ENCODE peak calls at places on chromosomes 12 and 14, in nine cellular contexts. O is stimulated activated CD4-positive, alpha-beta T cell treated with anti-CD3 and anti-CD28 coated beads, Interleukin-1b, Interleukin-23, amount 100 ng/mL, for 1 hour; X is NCI-H1694; I is cardiac septum; Y is frontal cortex; W is NCI-H2081 treated with DMSO at 0.1 percent for 48 hours; S is NB4; P is renal cortical epithelial cell; F is brain microvascular endothelial cell. M is an unnamed sample.

GRCh38 chr14:77139540-77140342 is 1.9 kb downstream of the ZDHHC22 start:
- DNase-seq in O (peak), X (peak), I (no peak), Y (peak), W (no peak), S (peak), P (no peak), F (no peak), M (peak)

GRCh38 chr14:55237999-55238680 is 33.1 kb upstream of the FBXO34 start:
- DNase-seq in O (no peak), X (no peak), I (no peak), Y (no peak), W (no peak), S (peak), P (no peak), F (no peak), M (no peak)

GRCh38 chr12:123085730-123086487 is 65.0 kb downstream of the PITPNM2 start:
- DNase-seq in O (no peak), X (peak), I (no peak), Y (no peak), W (no peak), S (peak), P (peak), F (no peak), M (no peak)

GRCh38 chr14:38507299-38507698 is 251.4 kb upstream of the CLEC14A start:
- DNase-seq in O (no peak), X (no peak), I (no peak), Y (no peak), W (no peak), S (no peak), P (no peak), F (no peak), M (no peak)

GRCh38 chr14:52327374-52328226 is 13.5 kb downstream of the PTGER2 start:
- DNase-seq in O (no peak), X (no peak), I (no peak), Y (no peak), W (no peak), S (no peak), P (no peak), F (no peak), M (no peak)

GRCh38 chr12:38639625-38640024 is 265.8 kb downstream of the CPNE8 start:
- DNase-seq in O (no peak), X (no peak), I (no peak), Y (no peak), W (no peak), S (no peak), P (no peak), F (no peak), M (no peak)

GRCh38 chr12:90645181-90645580 is 309.8 kb downstream of the CCER1 start:
- DNase-seq in O (no peak), X (no peak), I (no peak), Y (no peak), W (no peak), S (no peak), P (no peak), F (no peak), M (no peak)

GRCh38 chr12:104494137-104494815 is 37.5 kb downstream of the CHST11 start:
- DNase-seq in O (peak), X (no peak), I (no peak), Y (no peak), W (no peak), S (peak), P (no peak), F (peak), M (no peak)

GRCh38 chr14:60488175-60488574 is 2.3 kb upstream of the C14orf39 start:
- DNase-seq in O (no peak), X (peak), I (no peak), Y (no peak), W (no peak), S (no peak), P (no peak), F (no peak), M (no peak)

GRCh38 chr14:75487155-75487671 is 35.1 kb upstream of the BATF start:
- DNase-seq in O (no peak), X (no peak), I (no peak), Y (no peak), W (no peak), S (peak), P (peak), F (no peak), M (no peak)

GRCh38 chr14:79822034-79822433 is 389.3 kb downstream of the DIO2 start:
- DNase-seq in O (no peak), X (no peak), I (no peak), Y (no peak), W (no peak), S (no peak), P (no peak), F (no peak), M (no peak)

GRCh38 chr14:92712654-92713051 is 35.8 kb downstream of the LGMN start:
- DNase-seq in O (no peak), X (no peak), I (no peak), Y (no peak), W (no peak), S (no peak), P (no peak), F (no peak), M (no peak)

GRCh38 chr14:33805593-33805992 is 145.3 kb downstream of the EGLN3 start:
- DNase-seq in O (no peak), X (no peak), I (no peak), Y (no peak), W (no peak), S (no peak), P (no peak), F (no peak), M (no peak)

GRCh38 chr12:49232940-49233841 is 31.7 kb upstream of the TUBA1C start:
- DNase-seq in O (no peak), X (peak), I (peak), Y (no peak), W (no peak), S (peak), P (no peak), F (peak), M (peak)

GRCh38 chr12:18564306-18564705 is 173.5 kb downstream of the PLCZ1 start:
- DNase-seq in O (no peak), X (no peak), I (no peak), Y (no peak), W (no peak), S (no peak), P (no peak), F (no peak), M (no peak)

GRCh38 chr14:105927094-105927475 is 400.7 kb downstream of the TMEM121 start:
- DNase-seq in O (no peak), X (no peak), I (no peak), Y (no peak), W (no peak), S (no peak), P (no peak), F (no peak), M (peak)

M was measured in posterior vena cava.